ENCODE peak calls at places on chromosomes 4 and X, in six cellular contexts. One of them, this sample, is unnamed.

GRCh38 chr4:104490770-104491395 is 3.8 kb downstream of the CXXC4 start:
- DNase-seq in stimulated activated CD4-positive, alpha-beta T cell treated with anti-CD3 and anti-CD28 coated beads, Interleukin-2, amount 100 ng/mL, for 24 hours: peak
- DNase-seq in kidney tubule cell: peak
- DNase-seq in A172: peak
- DNase-seq in Right ventricle myocardium inferior: peak
- DNase-seq in retina: peak
- DNase-seq in this sample: no peak

GRCh38 chrX:41027388-41027787 is 57.9 kb upstream of the USP9X start:
- DNase-seq in Right ventricle myocardium inferior: no peak
- DNase-seq in kidney tubule cell: peak
- DNase-seq in stimulated activated CD4-positive, alpha-beta T cell treated with anti-CD3 and anti-CD28 coated beads, Interleukin-2, amount 100 ng/mL, for 24 hours: no peak
- DNase-seq in A172: peak
- DNase-seq in retina: no peak
- DNase-seq in this sample: no peak

GRCh38 chr4:121147923-121148443 is 16.1 kb downstream of the TNIP3 start:
- DNase-seq in stimulated activated CD4-positive, alpha-beta T cell treated with anti-CD3 and anti-CD28 coated beads, Interleukin-2, amount 100 ng/mL, for 24 hours: no peak
- DNase-seq in kidney tubule cell: no peak
- DNase-seq in Right ventricle myocardium inferior: no peak
- DNase-seq in A172: peak
- DNase-seq in retina: no peak
- DNase-seq in this sample: no peak

GRCh38 chrX:37876716-37877115 is 29.3 kb upstream of the DYNLT3 start:
- DNase-seq in Right ventricle myocardium inferior: no peak
- DNase-seq in A172: no peak
- DNase-seq in kidney tubule cell: no peak
- DNase-seq in stimulated activated CD4-positive, alpha-beta T cell treated with anti-CD3 and anti-CD28 coated beads, Interleukin-2, amount 100 ng/mL, for 24 hours: no peak
- DNase-seq in retina: no peak
- DNase-seq in this sample: no peak

GRCh38 chr4:15479089-15479912 is 9.6 kb downstream of the CC2D2A start:
- DNase-seq in Right ventricle myocardium inferior: no peak
- DNase-seq in stimulated activated CD4-positive, alpha-beta T cell treated with anti-CD3 and anti-CD28 coated beads, Interleukin-2, amount 100 ng/mL, for 24 hours: no peak
- DNase-seq in kidney tubule cell: peak
- DNase-seq in retina: peak
- DNase-seq in A172: peak
- DNase-seq in this sample: peak

GRCh38 chr4:66266035-66266434 is 595.7 kb upstream of the EPHA5 start:
- DNase-seq in Right ventricle myocardium inferior: no peak
- DNase-seq in A172: no peak
- DNase-seq in kidney tubule cell: no peak
- DNase-seq in retina: no peak
- DNase-seq in stimulated activated CD4-positive, alpha-beta T cell treated with anti-CD3 and anti-CD28 coated beads, Interleukin-2, amount 100 ng/mL, for 24 hours: no peak
- DNase-seq in this sample: no peak

GRCh38 chrX:119398974-119399771 is at the start of gene SLC25A43:
- DNase-seq in stimulated activated CD4-positive, alpha-beta T cell treated with anti-CD3 and anti-CD28 coated beads, Interleukin-2, amount 100 ng/mL, for 24 hours: peak
- DNase-seq in retina: peak
- DNase-seq in Right ventricle myocardium inferior: peak
- DNase-seq in kidney tubule cell: peak
- DNase-seq in A172: no peak
- DNase-seq in this sample: no peak

GRCh38 chrX:43166874-43167273 is 388.9 kb upstream of the PPP1R2C start:
- DNase-seq in stimulated activated CD4-positive, alpha-beta T cell treated with anti-CD3 and anti-CD28 coated beads, Interleukin-2, amount 100 ng/mL, for 24 hours: no peak
- DNase-seq in A172: no peak
- DNase-seq in kidney tubule cell: no peak
- DNase-seq in retina: no peak
- DNase-seq in Right ventricle myocardium inferior: no peak
- DNase-seq in this sample: no peak

GRCh38 chrX:149950681-149951080 is 12.4 kb upstream of the EOLA2 start:
- DNase-seq in A172: peak
- DNase-seq in Right ventricle myocardium inferior: no peak
- DNase-seq in kidney tubule cell: peak
- DNase-seq in retina: peak
- DNase-seq in stimulated activated CD4-positive, alpha-beta T cell treated with anti-CD3 and anti-CD28 coated beads, Interleukin-2, amount 100 ng/mL, for 24 hours: no peak
- DNase-seq in this sample: no peak

GRCh38 chr4:67275179-67275750 is 270.0 kb downstream of the CENPC start:
- DNase-seq in A172: no peak
- DNase-seq in Right ventricle myocardium inferior: no peak
- DNase-seq in retina: no peak
- DNase-seq in kidney tubule cell: no peak
- DNase-seq in stimulated activated CD4-positive, alpha-beta T cell treated with anti-CD3 and anti-CD28 coated beads, Interleukin-2, amount 100 ng/mL, for 24 hours: no peak
- DNase-seq in this sample: no peak

GRCh38 chr4:74891037-74891436 is 41.9 kb upstream of the PARM1 start:
- DNase-seq in retina: no peak
- DNase-seq in kidney tubule cell: no peak
- DNase-seq in stimulated activated CD4-positive, alpha-beta T cell treated with anti-CD3 and anti-CD28 coated beads, Interleukin-2, amount 100 ng/mL, for 24 hours: no peak
- DNase-seq in A172: no peak
- DNase-seq in Right ventricle myocardium inferior: no peak
- DNase-seq in this sample: no peak

GRCh38 chrX:102154218-102154860 is 1.4 kb downstream of the BEX5 start:
- DNase-seq in kidney tubule cell: peak
- DNase-seq in Right ventricle myocardium inferior: no peak
- DNase-seq in stimulated activated CD4-positive, alpha-beta T cell treated with anti-CD3 and anti-CD28 coated beads, Interleukin-2, amount 100 ng/mL, for 24 hours: peak
- DNase-seq in A172: no peak
- DNase-seq in retina: peak
- DNase-seq in this sample: no peak

GRCh38 chr4:10050171-10051120 is 29.1 kb upstream of the SLC2A9 start:
- DNase-seq in stimulated activated CD4-positive, alpha-beta T cell treated with anti-CD3 and anti-CD28 coated beads, Interleukin-2, amount 100 ng/mL, for 24 hours: no peak
- DNase-seq in Right ventricle myocardium inferior: no peak
- DNase-seq in retina: no peak
- DNase-seq in A172: no peak
- DNase-seq in kidney tubule cell: no peak
- DNase-seq in this sample: no peak

GRCh38 chr4:39686997-39687396 is 10.9 kb upstream of the UBE2K start:
- DNase-seq in stimulated activated CD4-positive, alpha-beta T cell treated with anti-CD3 and anti-CD28 coated beads, Interleukin-2, amount 100 ng/mL, for 24 hours: no peak
- DNase-seq in retina: no peak
- DNase-seq in kidney tubule cell: no peak
- DNase-seq in Right ventricle myocardium inferior: no peak
- DNase-seq in A172: no peak
- DNase-seq in this sample: no peak

GRCh38 chr4:157221895-157222763 is 1.6 kb downstream of the GRIA2 start:
- DNase-seq in A172: no peak
- DNase-seq in retina: peak
- DNase-seq in kidney tubule cell: peak
- DNase-seq in Right ventricle myocardium inferior: no peak
- DNase-seq in stimulated activated CD4-positive, alpha-beta T cell treated with anti-CD3 and anti-CD28 coated beads, Interleukin-2, amount 100 ng/mL, for 24 hours: no peak
- DNase-seq in this sample: no peak

GRCh38 chr4:102501176-102501634 is at the start of gene NFKB1:
- DNase-seq in A172: peak
- DNase-seq in kidney tubule cell: peak
- DNase-seq in retina: peak
- DNase-seq in stimulated activated CD4-positive, alpha-beta T cell treated with anti-CD3 and anti-CD28 coated beads, Interleukin-2, amount 100 ng/mL, for 24 hours: peak
- DNase-seq in Right ventricle myocardium inferior: peak
- DNase-seq in this sample: no peak

GRCh38 chrX:85620466-85620865 is 241.0 kb upstream of the POF1B start:
- DNase-seq in kidney tubule cell: no peak
- DNase-seq in retina: no peak
- DNase-seq in A172: no peak
- DNase-seq in Right ventricle myocardium inferior: no peak
- DNase-seq in stimulated activated CD4-positive, alpha-beta T cell treated with anti-CD3 and anti-CD28 coated beads, Interleukin-2, amount 100 ng/mL, for 24 hours: no peak
- DNase-seq in this sample: no peak

GRCh38 chrX:19811807-19812604 is 75.4 kb downstream of the SH3KBP1 start:
- DNase-seq in A172: no peak
- DNase-seq in Right ventricle myocardium inferior: no peak
- DNase-seq in retina: no peak
- DNase-seq in kidney tubule cell: no peak
- DNase-seq in stimulated activated CD4-positive, alpha-beta T cell treated with anti-CD3 and anti-CD28 coated beads, Interleukin-2, amount 100 ng/mL, for 24 hours: no peak
- DNase-seq in this sample: no peak

GRCh38 chrX:23797371-23798128 is 14.6 kb downstream of the SAT1 start:
- DNase-seq in stimulated activated CD4-positive, alpha-beta T cell treated with anti-CD3 and anti-CD28 coated beads, Interleukin-2, amount 100 ng/mL, for 24 hours: no peak
- DNase-seq in A172: no peak
- DNase-seq in kidney tubule cell: peak
- DNase-seq in retina: no peak
- DNase-seq in Right ventricle myocardium inferior: no peak
- DNase-seq in this sample: no peak

GRCh38 chrX:118655561-118656246 is 71.7 kb upstream of the IL13RA1 start:
- DNase-seq in A172: peak
- DNase-seq in Right ventricle myocardium inferior: no peak
- DNase-seq in stimulated activated CD4-positive, alpha-beta T cell treated with anti-CD3 and anti-CD28 coated beads, Interleukin-2, amount 100 ng/mL, for 24 hours: no peak
- DNase-seq in kidney tubule cell: peak
- DNase-seq in retina: no peak
- DNase-seq in this sample: no peak

GRCh38 chrX:118974088-118974907 is at the start of gene LONRF3:
- DNase-seq in Right ventricle myocardium inferior: peak
- DNase-seq in A172: peak
- DNase-seq in retina: peak
- DNase-seq in kidney tubule cell: peak
- DNase-seq in stimulated activated CD4-positive, alpha-beta T cell treated with anti-CD3 and anti-CD28 coated beads, Interleukin-2, amount 100 ng/mL, for 24 hours: peak
- DNase-seq in this sample: no peak

GRCh38 chr4:21209854-21210253 is 509.6 kb downstream of the PACRGL start:
- DNase-seq in A172: no peak
- DNase-seq in kidney tubule cell: no peak
- DNase-seq in stimulated activated CD4-positive, alpha-beta T cell treated with anti-CD3 and anti-CD28 coated beads, Interleukin-2, amount 100 ng/mL, for 24 hours: no peak
- DNase-seq in Right ventricle myocardium inferior: no peak
- DNase-seq in retina: no peak
- DNase-seq in this sample: no peak

GRCh38 chr4:118983293-118983692 is 94.6 kb downstream of the SYNPO2 start:
- DNase-seq in Right ventricle myocardium inferior: no peak
- DNase-seq in stimulated activated CD4-positive, alpha-beta T cell treated with anti-CD3 and anti-CD28 coated beads, Interleukin-2, amount 100 ng/mL, for 24 hours: no peak
- DNase-seq in A172: no peak
- DNase-seq in kidney tubule cell: no peak
- DNase-seq in retina: no peak
- DNase-seq in this sample: no peak

GRCh38 chr4:76956961-76957738 is 7.6 kb downstream of the SEPTIN11 start:
- DNase-seq in kidney tubule cell: peak
- DNase-seq in Right ventricle myocardium inferior: no peak
- DNase-seq in retina: peak
- DNase-seq in A172: no peak
- DNase-seq in stimulated activated CD4-positive, alpha-beta T cell treated with anti-CD3 and anti-CD28 coated beads, Interleukin-2, amount 100 ng/mL, for 24 hours: no peak
- DNase-seq in this sample: no peak

GRCh38 chrX:129678176-129678880 is 23.6 kb upstream of the APLN start:
- DNase-seq in A172: no peak
- DNase-seq in Right ventricle myocardium inferior: no peak
- DNase-seq in retina: peak
- DNase-seq in stimulated activated CD4-positive, alpha-beta T cell treated with anti-CD3 and anti-CD28 coated beads, Interleukin-2, amount 100 ng/mL, for 24 hours: peak
- DNase-seq in kidney tubule cell: peak
- DNase-seq in this sample: no peak

GRCh38 chrX:74250574-74250973 is 53.4 kb upstream of the ZCCHC13 start:
- DNase-seq in kidney tubule cell: no peak
- DNase-seq in retina: no peak
- DNase-seq in stimulated activated CD4-positive, alpha-beta T cell treated with anti-CD3 and anti-CD28 coated beads, Interleukin-2, amount 100 ng/mL, for 24 hours: no peak
- DNase-seq in A172: no peak
- DNase-seq in Right ventricle myocardium inferior: no peak
- DNase-seq in this sample: no peak

GRCh38 chr4:102076622-102077021 is 268.7 kb downstream of the SLC39A8 start:
- DNase-seq in retina: no peak
- DNase-seq in kidney tubule cell: peak
- DNase-seq in stimulated activated CD4-positive, alpha-beta T cell treated with anti-CD3 and anti-CD28 coated beads, Interleukin-2, amount 100 ng/mL, for 24 hours: no peak
- DNase-seq in A172: no peak
- DNase-seq in Right ventricle myocardium inferior: no peak
- DNase-seq in this sample: no peak

GRCh38 chrX:72495041-72495440 is 77.6 kb downstream of the HDAC8 start:
- DNase-seq in stimulated activated CD4-positive, alpha-beta T cell treated with anti-CD3 and anti-CD28 coated beads, Interleukin-2, amount 100 ng/mL, for 24 hours: no peak
- DNase-seq in kidney tubule cell: no peak
- DNase-seq in A172: no peak
- DNase-seq in retina: no peak
- DNase-seq in Right ventricle myocardium inferior: no peak
- DNase-seq in this sample: no peak

GRCh38 chrX:96713303-96713702 is 28.7 kb downstream of the DIAPH2 start:
- DNase-seq in retina: no peak
- DNase-seq in A172: no peak
- DNase-seq in Right ventricle myocardium inferior: no peak
- DNase-seq in stimulated activated CD4-positive, alpha-beta T cell treated with anti-CD3 and anti-CD28 coated beads, Interleukin-2, amount 100 ng/mL, for 24 hours: no peak
- DNase-seq in kidney tubule cell: no peak
- DNase-seq in this sample: no peak

GRCh38 chr4:33649015-33649414 is 2595.3 kb downstream of the ARAP2 start:
- DNase-seq in stimulated activated CD4-positive, alpha-beta T cell treated with anti-CD3 and anti-CD28 coated beads, Interleukin-2, amount 100 ng/mL, for 24 hours: no peak
- DNase-seq in A172: peak
- DNase-seq in retina: no peak
- DNase-seq in kidney tubule cell: peak
- DNase-seq in Right ventricle myocardium inferior: no peak
- DNase-seq in this sample: no peak

This sample was measured in glomerular endothelial cell.